ENCODE peak calls at places on chromosomes 12 and 14, in eight cellular contexts. One of them, this sample, is unnamed.

GRCh38 chr14:71488703-71489141 is 443.5 kb upstream of the RGS6 start:
- DNase-seq in ascending aorta: no peak
- DNase-seq in heart right ventricle: no peak
- DNase-seq in H9: no peak
- DNase-seq in left ventricle myocardium inferior: no peak
- DNase-seq in suprapubic skin: no peak
- DNase-seq in left lung: no peak
- DNase-seq in tibial nerve: no peak
- DNase-seq in this sample: no peak

GRCh38 chr12:16605666-16606116 is 271 bp downstream of the LMO3 start:
- DNase-seq in ascending aorta: no peak
- DNase-seq in left ventricle myocardium inferior: no peak
- DNase-seq in H9: no peak
- DNase-seq in left lung: peak
- DNase-seq in tibial nerve: no peak
- DNase-seq in suprapubic skin: no peak
- DNase-seq in heart right ventricle: no peak
- DNase-seq in this sample: no peak

GRCh38 chr12:74663958-74664357 is 126.3 kb downstream of the ATXN7L3B start:
- DNase-seq in heart right ventricle: no peak
- DNase-seq in ascending aorta: no peak
- DNase-seq in left lung: peak
- DNase-seq in suprapubic skin: no peak
- DNase-seq in H9: no peak
- DNase-seq in tibial nerve: no peak
- DNase-seq in left ventricle myocardium inferior: no peak
- DNase-seq in this sample: no peak

GRCh38 chr14:88218119-88218915 is 104.8 kb downstream of the KCNK10 start:
- DNase-seq in left lung: no peak
- DNase-seq in heart right ventricle: no peak
- DNase-seq in tibial nerve: no peak
- DNase-seq in suprapubic skin: no peak
- DNase-seq in left ventricle myocardium inferior: no peak
- DNase-seq in ascending aorta: no peak
- DNase-seq in H9: no peak
- DNase-seq in this sample: no peak

GRCh38 chr12:96197503-96198272 is 3.5 kb downstream of the ELK3 start:
- DNase-seq in suprapubic skin: no peak
- DNase-seq in ascending aorta: no peak
- DNase-seq in H9: no peak
- DNase-seq in tibial nerve: no peak
- DNase-seq in left lung: no peak
- DNase-seq in heart right ventricle: no peak
- DNase-seq in left ventricle myocardium inferior: no peak
- DNase-seq in this sample: no peak

GRCh38 chr14:106308839-106309389 is 782.5 kb downstream of the TMEM121 start:
- DNase-seq in tibial nerve: no peak
- DNase-seq in ascending aorta: no peak
- DNase-seq in H9: peak
- DNase-seq in suprapubic skin: no peak
- DNase-seq in heart right ventricle: peak
- DNase-seq in left lung: peak
- DNase-seq in left ventricle myocardium inferior: no peak
- DNase-seq in this sample: no peak

GRCh38 chr14:67883717-67884116 is 64.1 kb downstream of the RAD51B start:
- DNase-seq in left lung: no peak
- DNase-seq in suprapubic skin: no peak
- DNase-seq in ascending aorta: no peak
- DNase-seq in heart right ventricle: no peak
- DNase-seq in left ventricle myocardium inferior: no peak
- DNase-seq in H9: no peak
- DNase-seq in tibial nerve: no peak
- DNase-seq in this sample: no peak

GRCh38 chr12:26361964-26362363 is 166.6 kb downstream of the SSPN start:
- DNase-seq in left ventricle myocardium inferior: no peak
- DNase-seq in suprapubic skin: no peak
- DNase-seq in ascending aorta: no peak
- DNase-seq in tibial nerve: no peak
- DNase-seq in left lung: no peak
- DNase-seq in H9: no peak
- DNase-seq in heart right ventricle: no peak
- DNase-seq in this sample: no peak

GRCh38 chr14:32382704-32383103 is 53.6 kb downstream of the AKAP6 start:
- DNase-seq in left lung: no peak
- DNase-seq in heart right ventricle: no peak
- DNase-seq in H9: no peak
- DNase-seq in suprapubic skin: no peak
- DNase-seq in tibial nerve: no peak
- DNase-seq in left ventricle myocardium inferior: no peak
- DNase-seq in ascending aorta: no peak
- DNase-seq in this sample: no peak

GRCh38 chr12:19869413-19869812 is 430.1 kb downstream of the AEBP2 start:
- DNase-seq in suprapubic skin: no peak
- DNase-seq in left lung: no peak
- DNase-seq in tibial nerve: no peak
- DNase-seq in heart right ventricle: no peak
- DNase-seq in ascending aorta: no peak
- DNase-seq in H9: no peak
- DNase-seq in left ventricle myocardium inferior: no peak
- DNase-seq in this sample: no peak

GRCh38 chr14:90512332-90512951 is 115.6 kb downstream of the CALM1 start:
- DNase-seq in left lung: peak
- DNase-seq in ascending aorta: no peak
- DNase-seq in H9: no peak
- DNase-seq in left ventricle myocardium inferior: no peak
- DNase-seq in tibial nerve: no peak
- DNase-seq in heart right ventricle: no peak
- DNase-seq in suprapubic skin: no peak
- DNase-seq in this sample: peak

GRCh38 chr12:107474639-107475539 is 210.7 kb upstream of the PWP1 start:
- DNase-seq in tibial nerve: no peak
- DNase-seq in ascending aorta: no peak
- DNase-seq in left ventricle myocardium inferior: no peak
- DNase-seq in left lung: no peak
- DNase-seq in H9: no peak
- DNase-seq in heart right ventricle: no peak
- DNase-seq in suprapubic skin: no peak
- DNase-seq in this sample: no peak

DNA sequence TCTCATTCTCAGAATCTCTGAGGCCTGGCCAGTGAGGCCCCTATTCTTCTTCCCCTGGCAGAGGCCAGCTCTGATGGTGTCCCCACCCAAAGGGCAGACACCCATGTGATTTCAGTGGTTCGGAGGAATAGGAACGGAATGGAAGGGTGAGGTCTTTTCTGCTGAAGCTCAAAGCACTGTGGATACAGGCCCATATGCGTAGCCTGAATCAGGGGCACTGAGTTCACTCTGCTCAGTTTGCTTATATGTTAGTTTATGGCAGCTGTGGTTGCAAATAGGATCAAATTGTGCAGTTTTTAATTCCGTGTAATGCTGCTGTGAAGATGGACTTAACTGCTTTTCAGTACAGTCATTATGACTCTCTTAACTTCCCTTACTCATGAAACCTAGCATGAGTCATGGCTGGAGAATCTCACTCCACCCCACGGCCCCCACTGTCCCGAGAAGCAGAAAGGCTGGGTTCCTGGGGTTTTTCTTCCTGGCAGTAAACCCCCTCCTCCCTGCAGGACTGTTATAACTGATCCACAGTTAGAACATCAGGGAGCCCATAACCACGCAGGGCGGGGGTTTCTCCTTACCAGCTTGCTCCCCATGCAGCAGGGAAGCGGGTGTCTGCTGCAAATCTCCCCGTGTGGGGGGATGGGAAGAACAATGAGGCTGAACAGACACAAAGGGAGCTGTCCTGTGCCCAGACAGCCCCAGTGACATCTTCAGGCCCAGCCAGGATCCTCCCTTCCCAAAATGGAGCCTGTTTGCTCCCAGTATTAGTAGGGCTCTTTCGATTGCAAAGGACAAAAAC is 122.7 kb downstream of the SLC38A6 start:
- DNase-seq in H9: peak
- DNase-seq in suprapubic skin: peak
- DNase-seq in left lung: peak
- DNase-seq in heart right ventricle: no peak
- DNase-seq in ascending aorta: peak
- DNase-seq in tibial nerve: peak
- DNase-seq in left ventricle myocardium inferior: no peak
- DNase-seq in this sample: peak
- H3K27ac ChIP-seq in H9: no peak
- H3K27ac ChIP-seq in suprapubic skin: peak
- H3K27ac ChIP-seq in left lung: peak
- H3K27ac ChIP-seq in heart right ventricle: peak
- H3K27ac ChIP-seq in ascending aorta: peak
- H3K27ac ChIP-seq in tibial nerve: peak
- H3K27ac ChIP-seq in left ventricle myocardium inferior: peak
- H3K27ac ChIP-seq in this sample: peak

DNA sequence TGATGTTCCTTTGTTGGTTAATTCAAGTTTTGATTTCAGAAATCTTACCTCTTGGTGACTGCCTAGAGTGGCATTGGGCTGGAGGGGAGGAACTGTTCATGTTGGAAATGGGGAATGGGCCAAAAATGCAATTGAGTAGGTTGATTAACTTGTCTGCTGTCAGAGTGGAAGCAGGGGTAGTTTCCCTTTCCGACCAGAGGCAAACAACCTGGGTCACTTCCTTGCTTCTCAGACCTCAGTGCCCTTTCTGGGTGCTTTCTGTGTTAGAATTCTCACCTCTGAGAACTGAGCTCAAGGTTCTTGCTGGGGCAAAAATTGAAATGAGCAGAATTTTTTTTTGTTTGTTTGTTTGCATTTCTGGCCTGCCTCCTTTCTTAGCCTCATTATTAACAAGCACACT is 2.3 kb upstream of the M6PR start:
- DNase-seq in suprapubic skin: no peak
- DNase-seq in left lung: no peak
- DNase-seq in H9: no peak
- DNase-seq in tibial nerve: no peak
- DNase-seq in left ventricle myocardium inferior: no peak
- DNase-seq in heart right ventricle: no peak
- DNase-seq in ascending aorta: no peak
- DNase-seq in this sample: no peak
- H3K27ac ChIP-seq in suprapubic skin: no peak
- H3K27ac ChIP-seq in left lung: no peak
- H3K27ac ChIP-seq in H9: no peak
- H3K27ac ChIP-seq in tibial nerve: no peak
- H3K27ac ChIP-seq in left ventricle myocardium inferior: no peak
- H3K27ac ChIP-seq in heart right ventricle: peak
- H3K27ac ChIP-seq in ascending aorta: no peak
- H3K27ac ChIP-seq in this sample: no peak

GRCh38 chr14:93186461-93186860 is 1.3 kb downstream of the LYSET start:
- DNase-seq in ascending aorta: no peak
- DNase-seq in suprapubic skin: no peak
- DNase-seq in left lung: no peak
- DNase-seq in heart right ventricle: no peak
- DNase-seq in tibial nerve: no peak
- DNase-seq in H9: no peak
- DNase-seq in left ventricle myocardium inferior: no peak
- DNase-seq in this sample: no peak

GRCh38 chr14:93185333-93185688 is 194 bp downstream of the LYSET start:
- DNase-seq in ascending aorta: no peak
- DNase-seq in H9: no peak
- DNase-seq in heart right ventricle: no peak
- DNase-seq in suprapubic skin: no peak
- DNase-seq in left lung: no peak
- DNase-seq in left ventricle myocardium inferior: no peak
- DNase-seq in tibial nerve: no peak
- DNase-seq in this sample: no peak

GRCh38 chr14:93186961-93187360 is 1.8 kb downstream of the LYSET start:
- DNase-seq in ascending aorta: no peak
- DNase-seq in left lung: no peak
- DNase-seq in left ventricle myocardium inferior: no peak
- DNase-seq in tibial nerve: no peak
- DNase-seq in heart right ventricle: no peak
- DNase-seq in H9: no peak
- DNase-seq in suprapubic skin: no peak
- DNase-seq in this sample: no peak

GRCh38 chr14:93184391-93185332 is at the start of the genes LYSET and MOAP1:
- DNase-seq in H9: peak
- DNase-seq in left lung: peak
- DNase-seq in left ventricle myocardium inferior: peak
- DNase-seq in ascending aorta: peak
- DNase-seq in tibial nerve: peak
- DNase-seq in heart right ventricle: peak
- DNase-seq in suprapubic skin: peak
- DNase-seq in this sample: peak

GRCh38 chr14:93183596-93184317 is 940 bp downstream of the MOAP1 start:
- DNase-seq in tibial nerve: no peak
- DNase-seq in suprapubic skin: no peak
- DNase-seq in left lung: no peak
- DNase-seq in ascending aorta: no peak
- DNase-seq in heart right ventricle: no peak
- DNase-seq in left ventricle myocardium inferior: no peak
- DNase-seq in H9: no peak
- DNase-seq in this sample: no peak
- H3K27ac ChIP-seq in tibial nerve: peak
- H3K27ac ChIP-seq in suprapubic skin: peak
- H3K27ac ChIP-seq in left lung: peak
- H3K27ac ChIP-seq in ascending aorta: peak
- H3K27ac ChIP-seq in heart right ventricle: peak
- H3K27ac ChIP-seq in left ventricle myocardium inferior: peak
- H3K27ac ChIP-seq in H9: no peak
- H3K27ac ChIP-seq in this sample: peak

GRCh38 chr14:102540310-102541028 is 30.9 kb upstream of the ANKRD9 start:
- DNase-seq in heart right ventricle: no peak
- DNase-seq in tibial nerve: no peak
- DNase-seq in H9: no peak
- DNase-seq in suprapubic skin: no peak
- DNase-seq in left ventricle myocardium inferior: no peak
- DNase-seq in left lung: no peak
- DNase-seq in ascending aorta: no peak
- DNase-seq in this sample: no peak

GRCh38 chr14:102539544-102540309 is 30.2 kb upstream of the ANKRD9 start:
- DNase-seq in left ventricle myocardium inferior: peak
- DNase-seq in suprapubic skin: no peak
- DNase-seq in left lung: no peak
- DNase-seq in H9: no peak
- DNase-seq in tibial nerve: no peak
- DNase-seq in heart right ventricle: peak
- DNase-seq in ascending aorta: no peak
- DNase-seq in this sample: no peak

GRCh38 chr14:102538598-102539543 is 29.3 kb upstream of the ANKRD9 start:
- DNase-seq in ascending aorta: no peak
- DNase-seq in H9: no peak
- DNase-seq in suprapubic skin: no peak
- DNase-seq in left lung: no peak
- DNase-seq in left ventricle myocardium inferior: no peak
- DNase-seq in tibial nerve: no peak
- DNase-seq in heart right ventricle: no peak
- DNase-seq in this sample: no peak

GRCh38 chr14:102544034-102544744 is 34.6 kb upstream of the ANKRD9 start:
- DNase-seq in left lung: no peak
- DNase-seq in suprapubic skin: no peak
- DNase-seq in tibial nerve: no peak
- DNase-seq in left ventricle myocardium inferior: no peak
- DNase-seq in H9: peak
- DNase-seq in heart right ventricle: no peak
- DNase-seq in ascending aorta: no peak
- DNase-seq in this sample: no peak

DNA sequence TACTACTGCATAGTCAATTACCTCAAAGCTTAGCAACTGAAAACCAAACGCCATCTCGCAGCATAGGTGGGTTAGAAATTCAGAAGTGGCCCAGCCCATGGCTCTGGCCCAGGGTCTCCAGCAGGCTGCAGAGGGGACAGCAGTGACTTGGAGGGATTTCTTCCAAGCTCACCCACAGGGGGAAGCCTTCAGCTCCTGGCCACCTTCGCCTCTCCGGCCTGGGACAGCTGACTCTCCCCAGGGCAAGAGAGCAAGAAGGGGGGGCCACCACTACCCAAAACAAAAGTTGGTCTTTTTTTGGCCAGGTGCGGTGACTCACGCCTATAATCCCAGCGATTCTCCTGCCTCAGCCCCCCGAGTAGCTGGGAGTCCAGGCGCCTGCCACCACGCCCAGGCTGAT is 32.2 kb upstream of the ANKRD9 start:
- DNase-seq in suprapubic skin: no peak
- DNase-seq in heart right ventricle: no peak
- DNase-seq in H9: peak
- DNase-seq in tibial nerve: no peak
- DNase-seq in ascending aorta: no peak
- DNase-seq in left lung: no peak
- DNase-seq in left ventricle myocardium inferior: no peak
- DNase-seq in this sample: no peak
- H3K27ac ChIP-seq in suprapubic skin: no peak
- H3K27ac ChIP-seq in heart right ventricle: no peak
- H3K27ac ChIP-seq in H9: no peak
- H3K27ac ChIP-seq in tibial nerve: no peak
- H3K27ac ChIP-seq in ascending aorta: no peak
- H3K27ac ChIP-seq in left lung: no peak
- H3K27ac ChIP-seq in left ventricle myocardium inferior: no peak
- H3K27ac ChIP-seq in this sample: no peak